ENCODE peak calls at places on chromosome 11, in four cellular contexts. C is neuronal stem cell, M is sigmoid colon, S is heart left ventricle. G is an unnamed sample.
A peak's percentile ranks its signal among the peaks of the same experiment; 100 is the strongest.

GRCh38 chr11:27610946-27611345 is 89.3 kb downstream of the BDNF start:
- DNase-seq in S (no peak), M (no peak), C (no peak), G (no peak)

GRCh38 chr11:70603756-70604211 is 205.5 kb downstream of the CTTN start:
- DNase-seq in C (no peak), M (no peak), S (no peak), G (no peak)

GRCh38 chr11:128879817-128880216 is 11.3 kb upstream of the KCNJ5 start:
- DNase-seq in M (peak; percentile 17), C (no peak), S (no peak), G (no peak)

GRCh38 chr11:118929496-118930151 is 3.9 kb upstream of the BCL9L start:
- DNase-seq in M (peak; percentile 97), S (peak; percentile 87), C (peak; percentile 89), G (no peak)

GRCh38 chr11:70567680-70568503 is 169.6 kb downstream of the CTTN start:
- DNase-seq in C (no peak), S (peak; percentile 47), M (peak; percentile 76), G (no peak)

GRCh38 chr11:69307421-69307820 is 13.5 kb downstream of the MYEOV start:
- DNase-seq in C (no peak), M (peak; percentile 38), S (no peak), G (no peak)

GRCh38 chr11:73466643-73467042 is 90.4 kb downstream of the RELT start:
- DNase-seq in M (no peak), C (no peak), S (no peak), G (no peak)

GRCh38 chr11:76030973-76031590 is 175.2 kb downstream of the WNT11 start:
- DNase-seq in S (no peak), C (no peak), M (no peak), G (no peak)

GRCh38 chr11:35174666-35175065 is 35.7 kb downstream of the CD44 start:
- DNase-seq in S (no peak), M (no peak), C (no peak), G (no peak)

GRCh38 chr11:66933508-66933907 is 24.7 kb downstream of the PC start:
- DNase-seq in M (no peak), C (no peak), S (no peak), G (no peak)

GRCh38 chr11:128497057-128497957 is 90.1 kb downstream of the ETS1 start:
- DNase-seq in C (no peak), M (peak; percentile 87), S (peak; percentile 45), G (no peak)

GRCh38 chr11:79087238-79087956 is 353.4 kb downstream of the TENM4 start:
- DNase-seq in M (no peak), C (peak; percentile 40), S (no peak), G (no peak)

GRCh38 chr11:3197878-3198528 is 20.6 kb downstream of the MRGPRG start:
- DNase-seq in S (no peak), M (no peak), C (no peak), G (no peak)

GRCh38 chr11:74443071-74443864 is 24.1 kb downstream of the KCNE3 start:
- DNase-seq in C (no peak), M (no peak), S (no peak), G (no peak)

GRCh38 chr11:66467034-66467659 is 442 bp downstream of the PELI3 start:
- DNase-seq in C (peak; percentile 33), M (no peak), S (no peak), G (no peak)

GRCh38 chr11:70703141-70704052 is 305.1 kb downstream of the CTTN start:
- DNase-seq in S (no peak), C (no peak), M (no peak), G (no peak)

GRCh38 chr11:126764221-126764620 is 236.3 kb downstream of the KIRREL3 start:
- DNase-seq in C (no peak), M (no peak), S (no peak), G (no peak)

GRCh38 chr11:116731097-116731761 is 41.6 kb downstream of the BUD13 start:
- DNase-seq in C (peak; percentile 56), S (no peak), M (no peak), G (no peak)

GRCh38 chr11:8330896-8331295 is 67.2 kb upstream of the LMO1 start:
- DNase-seq in S (no peak), M (no peak), C (no peak), G (no peak)

GRCh38 chr11:95897731-95898130 is 26.2 kb downstream of the MTMR2 start:
- DNase-seq in S (no peak), C (no peak), M (no peak), G (no peak)

GRCh38 chr11:123482225-123482624 is 52.2 kb downstream of the GRAMD1B start:
- DNase-seq in S (no peak), C (no peak), M (no peak), G (no peak)

GRCh38 chr11:115147243-115147807 is 356.9 kb downstream of the CADM1 start:
- DNase-seq in S (no peak), M (no peak), C (no peak), G (no peak)

GRCh38 chr11:129458756-129459535 is 83.3 kb downstream of the BARX2 start:
- DNase-seq in M (no peak), C (no peak), S (no peak), G (no peak)

GRCh38 chr11:7696424-7696823 is 9.9 kb downstream of the OVCH2 start:
- DNase-seq in M (no peak), S (no peak), C (no peak), G (no peak)

GRCh38 chr11:111815489-111815888 is 49.3 kb upstream of the PPP2R1B start:
- DNase-seq in C (no peak), S (no peak), M (no peak), G (no peak)

GRCh38 chr11:124863137-124863825 is 2.0 kb upstream of the ROBO3 start:
- DNase-seq in C (no peak), M (peak; percentile 70), S (no peak), G (no peak)

DNA sequence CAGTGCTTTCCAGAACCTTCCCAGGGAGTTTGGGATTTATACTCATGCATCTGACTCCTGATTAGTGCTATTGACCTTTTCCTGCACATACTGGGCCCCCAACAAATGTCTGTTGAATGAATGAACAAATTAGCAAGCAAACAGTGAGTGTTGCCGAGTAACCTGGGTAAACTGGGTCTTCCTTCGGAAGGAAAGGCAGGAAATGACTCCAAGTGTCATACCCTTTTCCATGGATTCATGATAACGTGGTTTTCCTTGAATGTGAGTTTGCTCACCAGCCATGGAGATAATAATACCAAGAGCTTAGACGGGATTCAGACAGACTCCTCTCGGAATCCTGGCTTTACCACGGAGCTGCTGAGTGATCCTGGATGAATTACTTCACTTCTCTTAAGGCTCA is 16.7 kb downstream of the TECTA start:
- DNase-seq in S (no peak), M (no peak), C (no peak), G (no peak)
- H3K27ac ChIP-seq in S (no peak overlapping the region), M (no peak overlapping the region), C (no peak overlapping the region), G (no peak overlapping the region)

GRCh38 chr11:132658004-132658403 is 874.3 kb downstream of the OPCML start:
- DNase-seq in C (no peak), M (no peak), S (no peak), G (no peak)
- H3K9me3 ChIP-seq in C (no peaks in the 10 kb centered on the region), M (no peaks in the 10 kb centered on the region), S (no peaks in the 10 kb centered on the region), G (no peaks in the 10 kb centered on the region)

DNA sequence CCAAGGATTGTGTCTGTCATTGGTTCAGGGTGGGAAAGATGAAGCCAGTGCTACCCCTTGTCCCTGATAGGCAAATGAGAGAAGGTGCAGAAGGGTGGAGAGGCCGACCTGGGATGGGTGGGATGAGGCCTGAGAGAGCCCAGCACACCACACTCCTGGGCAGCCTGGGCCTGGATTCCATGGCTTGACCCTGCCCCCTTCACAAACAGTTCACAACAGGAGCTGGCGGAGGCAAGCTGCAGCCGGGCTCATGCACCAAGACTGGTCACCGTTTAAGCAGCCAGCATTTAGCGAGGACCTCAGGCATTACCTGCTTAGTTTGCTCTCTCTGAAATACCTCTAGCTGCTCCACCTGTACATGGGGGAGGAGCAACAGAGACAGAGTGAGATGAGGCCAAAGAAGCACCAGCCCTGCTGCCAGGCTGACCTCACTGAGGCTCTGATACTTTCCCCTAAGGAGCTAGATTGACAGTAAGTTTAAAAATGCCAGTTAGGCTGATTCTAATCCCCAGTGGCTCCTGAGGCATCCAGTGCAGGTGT is 13.5 kb downstream of the IL18BP start:
- DNase-seq in S (no peak), M (no peak), C (no peak), G (no peak)
- H3K27ac ChIP-seq in S (no peak overlapping the region), M (peak overlapping the region; percentile 67), C (no peak overlapping the region), G (no peak overlapping the region)

DNA sequence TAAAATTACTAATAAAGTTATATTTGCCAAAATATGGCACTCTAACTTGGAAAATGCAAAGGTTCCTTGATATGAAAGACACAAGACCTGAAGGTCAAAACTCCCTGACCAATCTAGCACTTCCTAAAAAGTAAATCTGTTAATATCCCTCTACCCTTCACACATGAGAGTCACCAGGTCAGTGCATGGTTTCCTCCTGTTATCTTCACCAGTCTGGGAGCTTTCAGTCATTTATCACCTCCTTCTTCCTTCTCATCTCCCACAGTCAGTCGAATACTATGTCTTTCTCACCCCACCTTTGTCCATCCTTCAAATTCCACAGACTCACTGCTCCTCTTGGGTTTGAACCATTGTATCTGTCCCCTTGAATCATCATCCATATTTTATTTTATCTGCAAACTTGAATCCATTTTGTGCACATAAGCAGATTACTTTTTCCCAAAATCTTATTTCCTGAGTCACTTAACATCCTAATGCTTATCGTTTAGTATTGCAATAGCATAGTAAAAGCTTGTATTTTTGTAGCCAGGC is 2.6 kb downstream of the HBE1 start:
- DNase-seq in C (no peak), M (no peak), S (no peak), G (no peak)
- H3K9me3 ChIP-seq in C (no peaks in the 10 kb centered on the region), M (no peaks in the 10 kb centered on the region), S (no peaks in the 10 kb centered on the region), G (no peaks in the 10 kb centered on the region)

DNA sequence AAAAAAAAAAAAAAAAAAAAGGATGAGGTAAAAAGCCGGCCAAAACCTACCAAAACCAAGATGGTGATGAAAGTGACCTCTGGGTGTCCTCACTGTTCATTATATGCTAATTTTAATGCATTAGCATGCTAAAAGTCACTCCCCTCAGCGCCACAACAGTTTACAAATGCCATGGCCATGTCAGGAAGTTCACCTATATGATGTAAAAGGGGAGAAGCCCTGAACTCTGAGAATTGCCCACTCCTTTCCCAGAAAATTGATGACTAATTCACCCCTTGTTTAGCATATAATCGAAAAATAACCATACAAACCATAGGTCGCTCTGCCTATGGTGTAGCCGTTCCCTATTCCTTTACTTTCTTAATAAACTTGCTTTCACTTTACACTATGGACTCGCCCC is 11.1 kb downstream of the C11orf96 start:
- DNase-seq in S (no peak), C (no peak), M (no peak), G (no peak)
- H3K27ac ChIP-seq in S (no peak overlapping the region), C (no peak overlapping the region), M (no peak overlapping the region), G (no peak overlapping the region)

GRCh38 chr11:13328276-13328675 is 50.7 kb downstream of the BMAL1 start:
- DNase-seq in C (no peak), S (no peak), M (no peak), G (no peak)
- H3K9me3 ChIP-seq in C (no peaks in the 10 kb centered on the region), S (no peaks in the 10 kb centered on the region), M (no peaks in the 10 kb centered on the region), G (no peaks in the 10 kb centered on the region)

DNA sequence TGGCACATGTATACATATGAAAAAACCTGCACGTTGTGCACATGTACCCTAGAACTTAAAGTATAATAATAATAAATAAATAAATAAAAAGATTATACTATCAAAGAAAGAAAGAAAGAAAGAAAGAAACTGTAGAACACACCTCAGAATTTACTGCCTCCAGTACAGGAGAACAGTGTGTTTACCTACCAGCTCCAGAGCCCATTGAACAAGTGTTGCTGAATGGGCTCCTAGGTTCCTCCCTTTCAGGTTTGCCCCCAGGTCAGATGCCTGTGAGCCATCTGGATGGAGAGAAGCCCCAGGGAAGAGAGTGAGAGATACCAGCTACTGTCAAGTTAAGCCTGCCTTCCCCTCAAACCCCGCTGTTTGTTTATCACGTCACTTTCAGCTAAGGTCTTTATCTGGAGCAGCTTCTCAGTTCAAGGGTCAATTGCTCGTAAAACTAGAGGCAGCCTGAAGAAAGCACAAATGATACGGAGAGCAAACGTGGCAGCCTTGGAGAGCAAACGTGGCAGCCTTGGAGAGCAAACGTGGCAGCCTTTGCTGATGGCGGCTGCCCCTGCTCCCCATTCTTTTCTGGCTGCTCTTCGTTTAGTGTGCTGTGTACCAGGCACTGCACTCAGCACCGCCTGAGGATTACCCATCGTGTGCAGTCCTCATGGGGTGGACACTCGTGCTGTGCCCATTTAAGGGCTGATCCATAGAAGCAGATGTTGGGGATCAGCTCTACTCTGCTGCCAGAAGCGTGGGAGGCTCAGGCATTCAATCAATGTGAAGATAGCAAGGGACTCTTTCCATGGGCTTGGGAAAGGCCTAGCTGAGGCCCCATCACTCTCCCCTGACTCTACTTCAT is 111.8 kb downstream of the ADAMTS15 start:
- DNase-seq in C (no peak), S (no peak), M (no peak), G (no peak)
- H3K27ac ChIP-seq in C (no peak overlapping the region), S (no peak overlapping the region), M (no peak overlapping the region), G (no peak overlapping the region)

G was measured in iPS DF 6.9.